ENCODE peak calls at places on chromosomes 1 and 21, in ten cellular contexts. V, T, D, U, O, P, E, M, I and N are unnamed samples.

GRCh38 chr1:226618380-226618779 is 69.8 kb downstream of the STUM start:
- ATAC-seq in E (no peak), P (no peak), D (no peak), I (no peak), O (no peak), U (no peak), T (no peak), M (no peak), V (no peak), N (no peak)

GRCh38 chr1:109091196-109092193 is 931 bp downstream of the TMEM167B start:
- ATAC-seq in M (peak; percentile 44), P (no peak), E (peak; percentile 41), I (no peak), V (peak; percentile 2), D (peak; percentile 2), O (peak; percentile 0), T (peak; percentile 5), U (no peak), N (peak; percentile 2)

GRCh38 chr1:33822396-33822795 is 41.5 kb upstream of the HMGB4 start:
- ATAC-seq in M (no peak), I (no peak), U (no peak), D (no peak), E (no peak), T (no peak), O (no peak), P (no peak), V (no peak), N (no peak)

GRCh38 chr21:32226444-32226843 is 52.4 kb downstream of the MIS18A start:
- ATAC-seq in V (no peak), I (no peak), E (no peak), T (no peak), M (no peak), P (no peak), D (no peak), U (no peak), O (no peak), N (no peak)

GRCh38 chr1:115296981-115297380 is 41.1 kb downstream of the NGF start:
- ATAC-seq in I (no peak), D (no peak), E (no peak), M (peak; percentile 39), V (no peak), T (no peak), U (no peak), P (no peak), O (no peak), N (no peak)

GRCh38 chr1:28322209-28322608 is 6.6 kb upstream of the MED18 start:
- ATAC-seq in I (peak; percentile 93), D (no peak), T (no peak), O (peak; percentile 81), P (no peak), V (no peak), M (no peak), E (no peak), U (no peak), N (no peak)

GRCh38 chr1:241250465-241250864 is 106.5 kb downstream of the RGS7 start:
- ATAC-seq in D (no peak), M (no peak), I (no peak), E (no peak), T (no peak), O (no peak), V (no peak), U (no peak), P (no peak), N (no peak)

GRCh38 chr1:42923367-42924248 is 35.1 kb downstream of the SLC2A1 start:
- ATAC-seq in T (no peak), P (no peak), U (no peak), V (no peak), D (peak; percentile 24), E (peak; percentile 0), O (no peak), I (peak; percentile 13), M (no peak), N (no peak)

GRCh38 chr1:160285506-160285905 is 573 bp upstream of the PEX19 start:
- ATAC-seq in U (no peak), D (no peak), P (no peak), E (no peak), M (no peak), T (no peak), I (no peak), V (no peak), O (no peak), N (no peak)

GRCh38 chr1:240031414-240031813 is 60.3 kb upstream of the FMN2 start:
- ATAC-seq in O (no peak), I (no peak), T (no peak), E (no peak), V (no peak), D (no peak), P (no peak), M (no peak), U (no peak), N (no peak)

GRCh38 chr1:42748021-42748420 is 8.0 kb upstream of the CLDN19 start:
- ATAC-seq in M (no peak), E (no peak), O (no peak), T (no peak), U (no peak), P (no peak), D (no peak), V (no peak), I (no peak), N (no peak)

GRCh38 chr1:152783095-152783494 is 3.0 kb upstream of the LCE1E start:
- ATAC-seq in I (no peak), V (no peak), O (no peak), U (no peak), P (no peak), T (no peak), M (no peak), E (no peak), D (no peak), N (no peak)

GRCh38 chr1:109635862-109636200 is 16.2 kb downstream of the AMPD2 start:
- ATAC-seq in O (no peak), M (no peak), E (no peak), V (no peak), I (no peak), D (no peak), P (no peak), T (no peak), U (no peak), N (no peak)

GRCh38 chr1:38094711-38095336 is 48.2 kb upstream of the POU3F1 start:
- ATAC-seq in E (no peak), U (no peak), T (no peak), D (no peak), I (no peak), P (no peak), O (no peak), M (no peak), V (no peak), N (no peak)

GRCh38 chr1:180366386-180367068 is 135.8 kb downstream of the ACBD6 start:
- ATAC-seq in E (no peak), U (no peak), I (no peak), T (no peak), M (no peak), D (no peak), V (no peak), O (no peak), P (no peak), N (no peak)

GRCh38 chr1:33030575-33030974 is 6.1 kb downstream of the AK2 start:
- ATAC-seq in O (no peak), M (no peak), V (no peak), T (no peak), P (no peak), I (no peak), U (no peak), D (peak; percentile 32), E (no peak), N (no peak)

GRCh38 chr1:26170472-26170821 is 739 bp downstream of the ZNF593 start:
- ATAC-seq in P (no peak), T (no peak), I (peak; percentile 21), E (no peak), V (no peak), U (no peak), D (no peak), O (no peak), M (no peak), N (no peak)

GRCh38 chr1:111576547-111576946 is 43.0 kb upstream of the RAP1A start:
- ATAC-seq in D (no peak), E (no peak), V (no peak), U (no peak), P (no peak), I (peak; percentile 94), M (no peak), O (peak; percentile 96), T (no peak), N (no peak)

GRCh38 chr1:228397454-228397786 is 9.2 kb downstream of the TRIM11 start:
- ATAC-seq in O (no peak), M (no peak), I (no peak), D (no peak), P (no peak), E (no peak), V (no peak), U (peak; percentile 57), T (no peak), N (no peak)

GRCh38 chr1:74180490-74180889 is 17.5 kb downstream of the LRRIQ3 start:
- ATAC-seq in P (no peak), M (no peak), D (no peak), V (no peak), I (no peak), O (peak; percentile 58), T (no peak), E (no peak), U (no peak), N (no peak)